ENCODE peak calls at places on chromosome 2, in ten cellular contexts. One of them, this sample, is unnamed. For H3K36me3, the result is how much of the 10 kb centered on the place peaks cover.

GRCh38 chr2:189783451-189783926 is 650 bp downstream of the ORMDL1 start:
- DNase-seq in Karpas-422: peak
- DNase-seq in heart left ventricle: no peak
- DNase-seq in SK-N-MC: no peak
- DNase-seq in psoas muscle: no peak
- DNase-seq in CD4-positive, alpha-beta memory T cell: no peak
- DNase-seq in body of pancreas: no peak
- DNase-seq in CD8-positive, alpha-beta T cell: no peak
- DNase-seq in prostate gland: no peak
- DNase-seq in OCI-LY7: peak
- DNase-seq in this sample: no peak

GRCh38 chr2:230170532-230170931 is 49.3 kb downstream of the SP110 start:
- DNase-seq in prostate gland: peak
- DNase-seq in Karpas-422: no peak
- DNase-seq in SK-N-MC: peak
- DNase-seq in heart left ventricle: peak
- DNase-seq in CD4-positive, alpha-beta memory T cell: peak
- DNase-seq in body of pancreas: peak
- DNase-seq in psoas muscle: no peak
- DNase-seq in CD8-positive, alpha-beta T cell: no peak
- DNase-seq in OCI-LY7: no peak
- DNase-seq in this sample: no peak

GRCh38 chr2:17181051-17181450 is 337.2 kb downstream of the RAD51AP2 start:
- DNase-seq in heart left ventricle: no peak
- DNase-seq in CD8-positive, alpha-beta T cell: no peak
- DNase-seq in body of pancreas: no peak
- DNase-seq in SK-N-MC: no peak
- DNase-seq in CD4-positive, alpha-beta memory T cell: no peak
- DNase-seq in OCI-LY7: no peak
- DNase-seq in prostate gland: no peak
- DNase-seq in Karpas-422: no peak
- DNase-seq in psoas muscle: no peak
- DNase-seq in this sample: no peak

GRCh38 chr2:171763602-171764001 is 76.3 kb downstream of the DYNC1I2 start:
- DNase-seq in Karpas-422: no peak
- DNase-seq in prostate gland: no peak
- DNase-seq in SK-N-MC: no peak
- DNase-seq in body of pancreas: no peak
- DNase-seq in CD8-positive, alpha-beta T cell: no peak
- DNase-seq in OCI-LY7: no peak
- DNase-seq in CD4-positive, alpha-beta memory T cell: no peak
- DNase-seq in psoas muscle: no peak
- DNase-seq in heart left ventricle: no peak
- DNase-seq in this sample: no peak

GRCh38 chr2:105127288-105127915 is 89.5 kb downstream of the MRPS9 start:
- DNase-seq in psoas muscle: no peak
- DNase-seq in prostate gland: no peak
- DNase-seq in Karpas-422: no peak
- DNase-seq in SK-N-MC: no peak
- DNase-seq in CD4-positive, alpha-beta memory T cell: no peak
- DNase-seq in body of pancreas: no peak
- DNase-seq in heart left ventricle: no peak
- DNase-seq in CD8-positive, alpha-beta T cell: no peak
- DNase-seq in OCI-LY7: no peak
- DNase-seq in this sample: no peak

GRCh38 chr2:60745761-60746160 is 10.3 kb upstream of the PAPOLG start:
- DNase-seq in body of pancreas: no peak
- DNase-seq in heart left ventricle: no peak
- DNase-seq in Karpas-422: no peak
- DNase-seq in SK-N-MC: no peak
- DNase-seq in CD8-positive, alpha-beta T cell: peak
- DNase-seq in CD4-positive, alpha-beta memory T cell: no peak
- DNase-seq in OCI-LY7: no peak
- DNase-seq in prostate gland: no peak
- DNase-seq in psoas muscle: no peak
- DNase-seq in this sample: no peak

GRCh38 chr2:98175811-98176210 is 88.8 kb downstream of the VWA3B start:
- DNase-seq in CD8-positive, alpha-beta T cell: no peak
- DNase-seq in CD4-positive, alpha-beta memory T cell: no peak
- DNase-seq in heart left ventricle: no peak
- DNase-seq in SK-N-MC: no peak
- DNase-seq in Karpas-422: peak
- DNase-seq in body of pancreas: no peak
- DNase-seq in prostate gland: peak
- DNase-seq in psoas muscle: no peak
- DNase-seq in OCI-LY7: peak
- DNase-seq in this sample: no peak

GRCh38 chr2:101396352-101396717 is 9.0 kb upstream of the CREG2 start:
- DNase-seq in CD4-positive, alpha-beta memory T cell: no peak
- DNase-seq in CD8-positive, alpha-beta T cell: no peak
- DNase-seq in prostate gland: no peak
- DNase-seq in OCI-LY7: no peak
- DNase-seq in Karpas-422: no peak
- DNase-seq in psoas muscle: no peak
- DNase-seq in heart left ventricle: no peak
- DNase-seq in SK-N-MC: peak
- DNase-seq in body of pancreas: no peak
- DNase-seq in this sample: no peak

GRCh38 chr2:10901565-10901964 is 10.2 kb upstream of the KCNF1 start:
- DNase-seq in SK-N-MC: no peak
- DNase-seq in heart left ventricle: no peak
- DNase-seq in Karpas-422: no peak
- DNase-seq in psoas muscle: no peak
- DNase-seq in OCI-LY7: no peak
- DNase-seq in CD8-positive, alpha-beta T cell: no peak
- DNase-seq in prostate gland: no peak
- DNase-seq in CD4-positive, alpha-beta memory T cell: no peak
- DNase-seq in body of pancreas: no peak
- DNase-seq in this sample: no peak

GRCh38 chr2:148817210-148817708 is 57.8 kb upstream of the KIF5C start:
- DNase-seq in CD4-positive, alpha-beta memory T cell: no peak
- DNase-seq in CD8-positive, alpha-beta T cell: no peak
- DNase-seq in Karpas-422: no peak
- DNase-seq in prostate gland: no peak
- DNase-seq in heart left ventricle: peak
- DNase-seq in SK-N-MC: no peak
- DNase-seq in body of pancreas: no peak
- DNase-seq in psoas muscle: no peak
- DNase-seq in OCI-LY7: peak
- DNase-seq in this sample: peak

GRCh38 chr2:192467953-192468660 is 273.4 kb upstream of the TMEFF2 start:
- DNase-seq in body of pancreas: no peak
- DNase-seq in CD4-positive, alpha-beta memory T cell: no peak
- DNase-seq in OCI-LY7: no peak
- DNase-seq in Karpas-422: no peak
- DNase-seq in SK-N-MC: no peak
- DNase-seq in psoas muscle: no peak
- DNase-seq in prostate gland: no peak
- DNase-seq in heart left ventricle: no peak
- DNase-seq in CD8-positive, alpha-beta T cell: no peak
- DNase-seq in this sample: no peak

GRCh38 chr2:76197842-76198448 is 487.2 kb upstream of the GCFC2 start:
- DNase-seq in CD4-positive, alpha-beta memory T cell: no peak
- DNase-seq in prostate gland: peak
- DNase-seq in CD8-positive, alpha-beta T cell: peak
- DNase-seq in body of pancreas: peak
- DNase-seq in heart left ventricle: peak
- DNase-seq in psoas muscle: no peak
- DNase-seq in OCI-LY7: peak
- DNase-seq in Karpas-422: peak
- DNase-seq in SK-N-MC: peak
- DNase-seq in this sample: peak

GRCh38 chr2:56325661-56326345 is 142.0 kb downstream of the CCDC85A start:
- DNase-seq in SK-N-MC: no peak
- DNase-seq in Karpas-422: no peak
- DNase-seq in CD4-positive, alpha-beta memory T cell: no peak
- DNase-seq in heart left ventricle: no peak
- DNase-seq in prostate gland: no peak
- DNase-seq in CD8-positive, alpha-beta T cell: no peak
- DNase-seq in psoas muscle: no peak
- DNase-seq in body of pancreas: no peak
- DNase-seq in OCI-LY7: no peak
- DNase-seq in this sample: no peak

GRCh38 chr2:237864030-237864931 is 4.9 kb downstream of the RAMP1 start:
- DNase-seq in CD4-positive, alpha-beta memory T cell: no peak
- DNase-seq in psoas muscle: no peak
- DNase-seq in heart left ventricle: no peak
- DNase-seq in prostate gland: no peak
- DNase-seq in Karpas-422: no peak
- DNase-seq in body of pancreas: peak
- DNase-seq in CD8-positive, alpha-beta T cell: no peak
- DNase-seq in OCI-LY7: no peak
- DNase-seq in SK-N-MC: no peak
- DNase-seq in this sample: peak

GRCh38 chr2:237867465-237867864 is 8.0 kb downstream of the RAMP1 start:
- DNase-seq in Karpas-422: no peak
- DNase-seq in prostate gland: no peak
- DNase-seq in CD4-positive, alpha-beta memory T cell: no peak
- DNase-seq in heart left ventricle: no peak
- DNase-seq in OCI-LY7: no peak
- DNase-seq in psoas muscle: no peak
- DNase-seq in SK-N-MC: no peak
- DNase-seq in body of pancreas: no peak
- DNase-seq in CD8-positive, alpha-beta T cell: no peak
- DNase-seq in this sample: peak

GRCh38 chr2:237865623-237866041 is 6.2 kb downstream of the RAMP1 start:
- DNase-seq in prostate gland: no peak
- DNase-seq in heart left ventricle: no peak
- DNase-seq in SK-N-MC: no peak
- DNase-seq in CD8-positive, alpha-beta T cell: no peak
- DNase-seq in body of pancreas: no peak
- DNase-seq in OCI-LY7: no peak
- DNase-seq in Karpas-422: no peak
- DNase-seq in psoas muscle: no peak
- DNase-seq in CD4-positive, alpha-beta memory T cell: no peak
- DNase-seq in this sample: no peak

GRCh38 chr2:237864940-237865622 is 5.7 kb downstream of the RAMP1 start:
- DNase-seq in Karpas-422: no peak
- DNase-seq in heart left ventricle: peak
- DNase-seq in CD4-positive, alpha-beta memory T cell: no peak
- DNase-seq in CD8-positive, alpha-beta T cell: no peak
- DNase-seq in SK-N-MC: no peak
- DNase-seq in OCI-LY7: no peak
- DNase-seq in prostate gland: peak
- DNase-seq in psoas muscle: no peak
- DNase-seq in body of pancreas: peak
- DNase-seq in this sample: peak

DNA sequence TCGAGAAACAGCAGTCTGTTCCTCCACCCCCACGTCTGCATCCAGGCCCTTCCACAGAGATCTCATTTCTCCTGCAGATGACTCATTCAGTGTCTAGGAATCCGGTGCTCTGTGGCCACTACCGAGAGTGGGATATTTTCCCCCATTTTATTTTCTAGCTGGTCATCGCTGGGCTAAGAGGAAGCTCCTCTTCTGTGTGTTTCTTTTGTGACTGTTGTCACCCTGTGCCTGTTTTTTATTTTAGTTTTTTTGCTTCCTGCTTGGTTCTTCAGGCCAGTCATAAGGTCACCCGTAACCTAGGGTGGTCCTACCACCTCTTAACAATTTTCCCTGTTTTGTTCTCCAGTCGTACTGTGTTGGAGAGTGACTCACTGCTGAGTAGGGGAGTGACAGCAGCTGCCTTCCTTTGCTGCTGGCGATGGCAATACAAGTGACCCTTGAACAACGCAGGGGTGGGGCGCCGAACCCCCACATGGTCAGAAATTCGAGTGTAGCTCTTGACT is 6.7 kb downstream of the RAMP1 start:
- DNase-seq in SK-N-MC: no peak
- DNase-seq in CD4-positive, alpha-beta memory T cell: no peak
- DNase-seq in OCI-LY7: no peak
- DNase-seq in CD8-positive, alpha-beta T cell: no peak
- DNase-seq in body of pancreas: no peak
- DNase-seq in heart left ventricle: no peak
- DNase-seq in psoas muscle: no peak
- DNase-seq in Karpas-422: no peak
- DNase-seq in prostate gland: no peak
- DNase-seq in this sample: no peak
- H3K27ac ChIP-seq in SK-N-MC: peak
- H3K27ac ChIP-seq in CD4-positive, alpha-beta memory T cell: no peak
- H3K27ac ChIP-seq in OCI-LY7: no peak
- H3K27ac ChIP-seq in CD8-positive, alpha-beta T cell: no peak
- H3K27ac ChIP-seq in body of pancreas: peak
- H3K27ac ChIP-seq in heart left ventricle: peak
- H3K27ac ChIP-seq in psoas muscle: peak
- H3K27ac ChIP-seq in Karpas-422: no peak
- H3K27ac ChIP-seq in prostate gland: peak
- H3K27ac ChIP-seq in this sample: peak

DNA sequence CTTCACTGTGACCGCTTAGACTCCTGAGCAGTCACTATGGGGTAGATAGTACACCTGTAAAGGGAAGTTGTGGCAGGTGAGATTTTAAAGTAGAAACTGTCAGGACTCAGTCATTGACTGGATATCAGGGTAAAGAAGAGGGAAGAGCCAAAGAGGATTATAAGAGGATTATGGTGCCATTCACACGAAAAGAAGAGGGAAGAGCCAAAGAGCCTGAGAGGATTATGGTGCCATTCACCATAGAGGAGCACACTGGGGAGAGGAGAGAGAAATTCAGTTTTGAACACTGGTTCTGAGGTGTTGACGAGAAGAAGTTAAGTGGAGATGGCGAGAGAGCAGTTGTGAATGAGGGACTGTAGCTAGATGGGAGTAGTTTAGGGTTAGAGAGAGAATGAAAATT is 16.9 kb upstream of the KCNJ13 start:
- DNase-seq in OCI-LY7: no peak
- DNase-seq in psoas muscle: no peak
- DNase-seq in SK-N-MC: no peak
- DNase-seq in CD4-positive, alpha-beta memory T cell: no peak
- DNase-seq in prostate gland: no peak
- DNase-seq in body of pancreas: no peak
- DNase-seq in Karpas-422: no peak
- DNase-seq in CD8-positive, alpha-beta T cell: no peak
- DNase-seq in heart left ventricle: no peak
- DNase-seq in this sample: no peak
- H3K36me3 ChIP-seq in OCI-LY7: half or more
- H3K36me3 ChIP-seq in psoas muscle: under half
- H3K36me3 ChIP-seq in SK-N-MC: half or more
- H3K36me3 ChIP-seq in CD4-positive, alpha-beta memory T cell: half or more
- H3K36me3 ChIP-seq in prostate gland: under half
- H3K36me3 ChIP-seq in body of pancreas: under half
- H3K36me3 ChIP-seq in Karpas-422: half or more
- H3K36me3 ChIP-seq in CD8-positive, alpha-beta T cell: under half
- H3K36me3 ChIP-seq in heart left ventricle: half or more
- H3K36me3 ChIP-seq in this sample: under half

GRCh38 chr2:47778698-47779415 is 4.1 kb upstream of the MSH6 start:
- DNase-seq in OCI-LY7: no peak
- DNase-seq in heart left ventricle: no peak
- DNase-seq in Karpas-422: no peak
- DNase-seq in psoas muscle: no peak
- DNase-seq in SK-N-MC: no peak
- DNase-seq in body of pancreas: no peak
- DNase-seq in CD8-positive, alpha-beta T cell: no peak
- DNase-seq in CD4-positive, alpha-beta memory T cell: no peak
- DNase-seq in prostate gland: no peak
- DNase-seq in this sample: no peak
- H3K27ac ChIP-seq in OCI-LY7: no peak
- H3K27ac ChIP-seq in heart left ventricle: no peak
- H3K27ac ChIP-seq in Karpas-422: no peak
- H3K27ac ChIP-seq in psoas muscle: no peak
- H3K27ac ChIP-seq in SK-N-MC: no peak
- H3K27ac ChIP-seq in body of pancreas: no peak
- H3K27ac ChIP-seq in CD8-positive, alpha-beta T cell: no peak
- H3K27ac ChIP-seq in CD4-positive, alpha-beta memory T cell: no peak
- H3K27ac ChIP-seq in prostate gland: no peak
- H3K27ac ChIP-seq in this sample: peak

GRCh38 chr2:135638825-135639224 is 102.8 kb upstream of the UBXN4 start:
- DNase-seq in Karpas-422: no peak
- DNase-seq in SK-N-MC: no peak
- DNase-seq in prostate gland: no peak
- DNase-seq in CD4-positive, alpha-beta memory T cell: no peak
- DNase-seq in CD8-positive, alpha-beta T cell: no peak
- DNase-seq in heart left ventricle: no peak
- DNase-seq in psoas muscle: no peak
- DNase-seq in OCI-LY7: no peak
- DNase-seq in body of pancreas: no peak
- DNase-seq in this sample: no peak
- H3K36me3 ChIP-seq in Karpas-422: under half
- H3K36me3 ChIP-seq in SK-N-MC: under half
- H3K36me3 ChIP-seq in prostate gland: under half
- H3K36me3 ChIP-seq in CD4-positive, alpha-beta memory T cell: under half
- H3K36me3 ChIP-seq in CD8-positive, alpha-beta T cell: under half
- H3K36me3 ChIP-seq in heart left ventricle: under half
- H3K36me3 ChIP-seq in psoas muscle: under half
- H3K36me3 ChIP-seq in OCI-LY7: half or more
- H3K36me3 ChIP-seq in body of pancreas: under half
- H3K36me3 ChIP-seq in this sample: under half